ENCODE peak calls at places on chromosomes 3 and 15, in nine cellular contexts. M is mammary epithelial cell, O is upper lobe of right lung, B is AG04450, E is AG09319, D is NCI-H1105 treated with DMSO at 0.1 percent for 48 hours, Q is occipital lobe, I is glutamatergic neuron, N is lung microvascular endothelial cell. A is an unnamed sample.

GRCh38 chr15:66071621-66072295 is 181.8 kb downstream of the MEGF11 start:
- DNase-seq in O (no peak), M (no peak), Q (no peak), I (no peak), N (no peak), B (no peak), D (no peak), E (no peak), A (no peak)

GRCh38 chr3:167361356-167361755 is 18.7 kb downstream of the ZBBX start:
- DNase-seq in N (no peak), I (no peak), D (peak), M (no peak), Q (no peak), E (no peak), B (no peak), O (no peak), A (no peak)

GRCh38 chr3:99965681-99966408 is 148.2 kb downstream of the CMSS1 start:
- DNase-seq in N (no peak), B (no peak), I (no peak), D (no peak), M (no peak), O (no peak), E (no peak), Q (no peak), A (no peak)

GRCh38 chr15:23395030-23395692 is 40.6 kb downstream of the GOLGA8S start:
- DNase-seq in Q (no peak), O (peak), D (no peak), I (no peak), N (no peak), M (no peak), E (no peak), B (no peak), A (no peak)

GRCh38 chr3:182739619-182740018 is 53.7 kb upstream of the ATP11B start:
- DNase-seq in N (no peak), B (peak), Q (no peak), E (peak), O (no peak), M (no peak), I (no peak), D (no peak), A (no peak)

GRCh38 chr15:70995383-70995965 is 102.8 kb downstream of the LRRC49 start:
- DNase-seq in N (no peak), D (no peak), B (no peak), O (no peak), E (no peak), Q (no peak), M (no peak), I (no peak), A (no peak)

GRCh38 chr3:8607285-8608040 is 37.1 kb downstream of the SSUH2 start:
- DNase-seq in I (peak), B (peak), E (peak), Q (no peak), O (no peak), M (peak), N (peak), D (peak), A (peak)

GRCh38 chr3:12307136-12307535 is 18.3 kb downstream of the PPARG start:
- DNase-seq in B (no peak), I (no peak), E (no peak), M (no peak), N (no peak), D (no peak), Q (no peak), O (no peak), A (no peak)

GRCh38 chr3:183265157-183265642 is 12.1 kb downstream of the B3GNT5 start:
- DNase-seq in M (no peak), E (no peak), N (peak), Q (no peak), O (no peak), D (peak), I (no peak), B (no peak), A (peak)